ENCODE peak calls at places on chromosome 12, in six cellular contexts. A is head of caudate nucleus; L is foreskin fibroblast; J is AG20443; X is stimulated activated CD4-positive, alpha-beta T cell treated with anti-CD3 and anti-CD28 coated beads, Interleukin-1b, Interleukin-23, amount 100 ng/mL, for 24 hours; N is cortex of kidney. H is an unnamed sample.

GRCh38 chr12:30908389-30909087 is 18.0 kb upstream of the TSPAN11 start:
- DNase-seq in A (no peak), N (no peak), L (peak; percentile 86), J (peak; percentile 58), X (no peak), H (peak; percentile 43)

GRCh38 chr12:46556105-46556559 is 183.6 kb upstream of the SLC38A2 start:
- DNase-seq in N (no peak), A (no peak), L (peak; percentile 90), J (peak; percentile 40), X (no peak), H (no peak)

GRCh38 chr12:108175310-108175709 is 46.2 kb downstream of the WSCD2 start:
- DNase-seq in N (no peak), X (no peak), A (no peak), L (no peak), J (no peak), H (no peak)

GRCh38 chr12:121033625-121034349 is 5.3 kb downstream of the OASL start:
- DNase-seq in X (no peak), L (peak; percentile 45), N (no peak), J (no peak), A (no peak), H (no peak)

GRCh38 chr12:7832059-7832696 is 40.5 kb downstream of the SLC2A14 start:
- DNase-seq in J (peak; percentile 83), X (no peak), N (no peak), L (peak; percentile 41), A (no peak), H (peak; percentile 47)

GRCh38 chr12:113090740-113091139 is 34.2 kb downstream of the DTX1 start:
- DNase-seq in J (no peak), A (peak; percentile 39), N (no peak), X (no peak), L (no peak), H (no peak)

GRCh38 chr12:104569348-104570173 is 112.8 kb downstream of the CHST11 start:
- DNase-seq in L (no peak), N (no peak), X (no peak), A (no peak), J (no peak), H (peak; percentile 20)

GRCh38 chr12:122227341-122227740 is 1.5 kb upstream of the DIABLO start:
- DNase-seq in X (no peak), A (no peak), N (no peak), L (no peak), J (no peak), H (no peak)

GRCh38 chr12:131133015-131133905 is 179.6 kb downstream of the ADGRD1 start:
- DNase-seq in L (no peak), X (no peak), J (no peak), A (peak; percentile 13), N (no peak), H (peak; percentile 22)

GRCh38 chr12:6375269-6376078 is at the start of gene SCNN1A:
- DNase-seq in A (no peak), J (no peak), N (peak; percentile 50), X (no peak), L (no peak), H (no peak)

GRCh38 chr12:12977231-12977630 is 22.8 kb downstream of the HEBP1 start:
- DNase-seq in L (no peak), X (no peak), J (no peak), N (no peak), A (no peak), H (no peak)

GRCh38 chr12:52682938-52683574 is 2.8 kb upstream of the KRT1 start:
- DNase-seq in X (no peak), N (no peak), J (no peak), L (no peak), A (no peak), H (peak; percentile 27)

GRCh38 chr12:123854918-123855317 is 92.8 kb downstream of the DNAH10 start:
- DNase-seq in L (no peak), X (no peak), N (no peak), A (no peak), J (no peak), H (no peak)

GRCh38 chr12:71763682-71764379 is 9.2 kb downstream of the RAB21 start:
- DNase-seq in J (no peak), L (no peak), N (no peak), X (no peak), A (no peak), H (no peak)

GRCh38 chr12:66191547-66192126 is 2.6 kb downstream of the IRAK3 start:
- DNase-seq in A (no peak), N (no peak), X (no peak), J (no peak), L (no peak), H (no peak)

GRCh38 chr12:89470741-89471504 is 53.7 kb downstream of the GALNT4 start:
- DNase-seq in N (no peak), X (no peak), L (no peak), J (peak; percentile 40), A (no peak), H (no peak)

GRCh38 chr12:126182619-126183236 is 1117.5 kb downstream of the AACS start:
- DNase-seq in X (no peak), A (no peak), N (no peak), J (no peak), L (no peak), H (no peak)

GRCh38 chr12:41151789-41152188 is 36.3 kb upstream of the PDZRN4 start:
- DNase-seq in N (no peak), A (no peak), X (no peak), J (no peak), L (no peak), H (no peak)

GRCh38 chr12:112549031-112549430 is 130.3 kb downstream of the PTPN11 start:
- DNase-seq in A (no peak), N (no peak), L (no peak), X (no peak), J (no peak), H (no peak)

GRCh38 chr12:121202407-121203355 is 7.2 kb upstream of the P2RX4 start:
- DNase-seq in N (no peak), J (no peak), X (no peak), L (no peak), A (no peak), H (no peak)

H was measured in testis.